ENCODE peak calls at places on chromosomes 2 and 18, in four cellular contexts. One of them, this sample, is unnamed.

GRCh38 chr2:30217644-30218361 is 13.5 kb upstream of the LBH start:
- DNase-seq in H1: no peak
- DNase-seq in GM12878: peak
- DNase-seq in HepG2: no peak
- DNase-seq in this sample: no peak

GRCh38 chr18:56565596-56566355 is 72.6 kb downstream of the TXNL1 start:
- DNase-seq in H1: no peak
- DNase-seq in GM12878: no peak
- DNase-seq in HepG2: peak
- DNase-seq in this sample: no peak

GRCh38 chr2:231877533-231878456 is 48.4 kb downstream of the NPPC start:
- DNase-seq in HepG2: peak
- DNase-seq in GM12878: no peak
- DNase-seq in H1: no peak
- DNase-seq in this sample: no peak

GRCh38 chr18:13520306-13520705 is 206.1 kb downstream of the FAM210A start:
- DNase-seq in H1: no peak
- DNase-seq in GM12878: no peak
- DNase-seq in HepG2: no peak
- DNase-seq in this sample: no peak

GRCh38 chr18:48803518-48803917 is 147.2 kb downstream of the SMAD7 start:
- DNase-seq in H1: no peak
- DNase-seq in GM12878: no peak
- DNase-seq in HepG2: no peak
- DNase-seq in this sample: no peak

GRCh38 chr2:237354930-237355329 is 59.0 kb downstream of the COL6A3 start:
- DNase-seq in HepG2: no peak
- DNase-seq in GM12878: no peak
- DNase-seq in H1: no peak
- DNase-seq in this sample: no peak

GRCh38 chr2:178291703-178292102 is 97.4 kb downstream of the OSBPL6 start:
- DNase-seq in H1: no peak
- DNase-seq in HepG2: no peak
- DNase-seq in GM12878: no peak
- DNase-seq in this sample: no peak

GRCh38 chr18:3594760-3595241 is 144.8 kb downstream of the TGIF1 start:
- DNase-seq in GM12878: no peak
- DNase-seq in H1: no peak
- DNase-seq in HepG2: peak
- DNase-seq in this sample: no peak

GRCh38 chr18:1930291-1931270 is 640.7 kb downstream of the METTL4 start:
- DNase-seq in HepG2: no peak
- DNase-seq in H1: no peak
- DNase-seq in GM12878: no peak
- DNase-seq in this sample: no peak

GRCh38 chr2:68089961-68090360 is 27.2 kb upstream of the C1D start:
- DNase-seq in HepG2: no peak
- DNase-seq in GM12878: no peak
- DNase-seq in H1: no peak
- DNase-seq in this sample: no peak

GRCh38 chr18:46676162-46676830 is 19.3 kb upstream of the LOXHD1 start:
- DNase-seq in H1: peak
- DNase-seq in GM12878: no peak
- DNase-seq in HepG2: no peak
- DNase-seq in this sample: peak

GRCh38 chr18:13136689-13137040 is 81.9 kb upstream of the LDLRAD4 start:
- DNase-seq in H1: no peak
- DNase-seq in HepG2: no peak
- DNase-seq in GM12878: no peak
- DNase-seq in this sample: no peak

GRCh38 chr18:55787674-55788073 is 199.7 kb upstream of the TCF4 start:
- DNase-seq in H1: no peak
- DNase-seq in GM12878: no peak
- DNase-seq in HepG2: no peak
- DNase-seq in this sample: no peak

GRCh38 chr2:119010336-119010735 is 68.3 kb downstream of the MARCO start:
- DNase-seq in HepG2: no peak
- DNase-seq in H1: no peak
- DNase-seq in GM12878: no peak
- DNase-seq in this sample: no peak

GRCh38 chr2:202038471-202039277 is 5.0 kb downstream of the FZD7 start:
- DNase-seq in H1: no peak
- DNase-seq in GM12878: no peak
- DNase-seq in HepG2: no peak
- DNase-seq in this sample: no peak

GRCh38 chr2:68667371-68667770 is 24.0 kb downstream of the PROKR1 start:
- DNase-seq in GM12878: no peak
- DNase-seq in HepG2: no peak
- DNase-seq in H1: no peak
- DNase-seq in this sample: no peak

GRCh38 chr2:170554278-170554955 is 160.7 kb upstream of the SP5 start:
- DNase-seq in GM12878: no peak
- DNase-seq in H1: no peak
- DNase-seq in HepG2: no peak
- DNase-seq in this sample: no peak

GRCh38 chr2:10405441-10405840 is 42.7 kb downstream of the ODC1 start:
- DNase-seq in HepG2: no peak
- DNase-seq in H1: no peak
- DNase-seq in GM12878: no peak
- DNase-seq in this sample: no peak

GRCh38 chr2:160956243-160956802 is 203.9 kb upstream of the TANK start:
- DNase-seq in HepG2: no peak
- DNase-seq in H1: no peak
- DNase-seq in GM12878: no peak
- DNase-seq in this sample: no peak

GRCh38 chr2:154886316-154886715 is 187.8 kb downstream of the KCNJ3 start:
- DNase-seq in GM12878: no peak
- DNase-seq in H1: no peak
- DNase-seq in HepG2: no peak
- DNase-seq in this sample: no peak

GRCh38 chr2:64945973-64946736 is 43.0 kb upstream of the SLC1A4 start:
- DNase-seq in HepG2: no peak
- DNase-seq in GM12878: peak
- DNase-seq in H1: no peak
- DNase-seq in this sample: no peak
- H3K4me3 ChIP-seq in HepG2: no peak
- H3K4me3 ChIP-seq in GM12878: peak
- H3K4me3 ChIP-seq in H1: no peak
- H3K4me3 ChIP-seq in this sample: no peak

DNA sequence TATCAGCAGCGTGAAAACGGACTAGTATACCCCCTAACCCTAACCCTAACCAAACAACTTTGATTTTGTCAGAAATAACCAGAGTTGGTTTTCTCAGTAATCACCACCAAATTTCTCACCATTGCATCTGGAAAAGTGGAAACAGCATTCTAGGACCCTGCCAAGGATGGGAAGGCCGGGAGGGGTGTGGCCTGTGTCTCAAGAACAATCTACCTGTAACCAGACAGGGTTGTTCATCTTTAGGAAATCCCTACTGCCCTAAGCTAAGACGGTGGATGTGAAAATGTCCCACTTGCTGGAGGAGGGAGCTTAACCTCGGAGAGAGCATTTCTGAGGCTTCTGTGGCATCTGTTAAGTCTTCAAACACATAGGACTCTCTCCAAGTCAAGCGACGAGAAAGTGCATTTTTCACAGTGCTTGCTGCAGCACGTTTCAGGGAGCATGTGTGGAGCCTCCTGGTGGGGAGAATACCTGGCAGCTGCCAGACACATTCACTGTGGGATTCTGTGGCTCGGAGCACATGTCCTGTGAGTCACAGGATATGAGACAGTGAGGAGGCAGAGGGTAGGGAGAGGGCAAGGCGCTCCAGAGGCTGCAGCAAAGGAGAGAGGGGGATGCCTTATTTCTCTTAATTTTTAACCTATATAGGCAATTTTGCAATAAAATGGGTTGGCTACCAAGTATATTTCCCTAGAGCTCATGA is 207.5 kb downstream of the SPP2 start:
- DNase-seq in H1: peak
- DNase-seq in GM12878: no peak
- DNase-seq in HepG2: peak
- DNase-seq in this sample: peak
- H3K9ac ChIP-seq in H1: no peak
- H3K9ac ChIP-seq in GM12878: no peak
- H3K9ac ChIP-seq in HepG2: no peak
- H3K9ac ChIP-seq in this sample: no peak

GRCh38 chr18:32380559-32380958 is 90.1 kb downstream of the GAREM1 start:
- DNase-seq in GM12878: no peak
- DNase-seq in H1: no peak
- DNase-seq in HepG2: no peak
- DNase-seq in this sample: no peak
- TF ChIP-seq SUZ12 in GM12878: no peak
- TF ChIP-seq SUZ12 in H1: no peak
- TF ChIP-seq SUZ12 in HepG2: no peak
- TF ChIP-seq SUZ12 in this sample: no peak

GRCh38 chr18:62505669-62506494 is 16.9 kb upstream of the ZCCHC2 start:
- DNase-seq in GM12878: peak
- DNase-seq in HepG2: no peak
- DNase-seq in H1: no peak
- DNase-seq in this sample: no peak
- H3K4me3 ChIP-seq in GM12878: peak
- H3K4me3 ChIP-seq in HepG2: peak
- H3K4me3 ChIP-seq in H1: no peak
- H3K4me3 ChIP-seq in this sample: no peak

DNA sequence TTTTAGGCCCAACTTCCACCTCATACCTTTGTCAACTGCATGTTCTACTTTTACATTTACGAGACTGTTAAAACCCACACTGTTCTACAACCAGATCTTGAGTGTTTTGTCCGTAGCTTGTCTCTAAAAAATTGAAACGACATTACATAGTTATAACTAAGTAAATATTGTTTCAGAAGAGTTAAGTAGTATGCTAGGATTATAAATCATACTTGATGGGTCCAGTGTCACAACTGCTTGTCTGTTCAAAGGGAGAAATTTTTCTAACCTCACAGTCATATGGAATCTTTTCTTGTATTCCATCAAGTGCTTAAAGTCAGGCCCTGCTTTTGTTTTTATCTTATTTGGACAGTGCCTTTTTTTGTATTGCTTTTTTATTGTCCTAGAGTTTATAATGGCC is 4.3 kb downstream of the GMCL1 start:
- DNase-seq in HepG2: no peak
- DNase-seq in H1: no peak
- DNase-seq in GM12878: no peak
- DNase-seq in this sample: no peak
- H3K9ac ChIP-seq in HepG2: no peak
- H3K9ac ChIP-seq in H1: no peak
- H3K9ac ChIP-seq in GM12878: no peak
- H3K9ac ChIP-seq in this sample: no peak

DNA sequence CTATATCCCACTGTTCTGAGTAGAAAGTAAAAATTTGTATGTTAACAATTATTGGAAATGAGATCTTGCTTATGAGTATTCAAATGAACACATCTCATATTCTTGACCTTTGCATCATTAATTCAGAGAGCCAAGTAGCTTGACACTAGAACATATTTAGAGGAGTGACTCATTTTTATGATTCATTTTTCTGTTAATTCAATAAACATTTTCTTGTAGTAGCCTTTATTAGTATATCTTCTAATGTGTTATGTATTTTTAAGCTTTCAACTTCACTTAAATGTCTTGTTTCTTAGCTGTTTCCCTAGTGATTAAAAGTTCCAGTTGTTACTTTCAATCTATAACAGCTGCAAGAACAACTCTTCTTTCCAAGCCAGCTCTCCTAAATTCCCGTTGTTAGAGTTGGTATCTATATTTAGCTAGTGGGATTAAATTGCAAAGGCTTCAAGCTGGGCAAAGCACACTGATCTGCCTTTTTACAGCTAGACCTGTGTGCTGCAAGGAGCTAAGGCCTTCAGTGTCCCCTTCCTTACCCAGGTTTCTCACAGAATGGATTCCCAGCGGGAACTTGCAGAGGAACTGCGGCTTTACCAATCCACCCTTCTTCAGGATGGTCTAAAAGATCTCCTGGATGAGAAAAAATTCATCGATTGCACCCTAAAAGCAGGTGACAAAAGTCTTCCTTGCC is at the start of gene KLHL41:
- DNase-seq in H1: no peak
- DNase-seq in GM12878: no peak
- DNase-seq in HepG2: no peak
- DNase-seq in this sample: no peak
- TF ChIP-seq SUZ12 in H1: no peak
- TF ChIP-seq SUZ12 in GM12878: no peak
- TF ChIP-seq SUZ12 in HepG2: no peak
- TF ChIP-seq SUZ12 in this sample: no peak

DNA sequence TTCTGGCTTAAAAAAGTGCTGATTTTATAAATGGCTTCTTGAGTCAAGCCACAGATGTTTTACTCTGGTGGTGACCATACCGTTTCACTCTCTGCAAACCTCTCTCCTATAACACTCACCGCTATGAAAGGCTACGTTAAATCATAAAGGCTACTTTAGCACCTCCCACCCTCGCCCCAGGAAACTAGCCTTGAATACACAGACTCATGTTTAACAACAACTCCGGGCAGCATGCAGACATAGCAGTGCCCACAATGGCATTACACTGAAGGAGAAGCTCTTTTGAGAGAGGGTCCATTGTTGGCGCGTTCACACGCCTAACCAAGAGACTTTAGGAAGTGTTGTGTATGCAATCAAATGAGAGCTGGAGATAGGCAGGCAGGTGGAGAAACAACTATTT is 5.5 kb downstream of the MYT1L start:
- DNase-seq in GM12878: no peak
- DNase-seq in HepG2: no peak
- DNase-seq in H1: no peak
- DNase-seq in this sample: no peak
- H3K4me3 ChIP-seq in GM12878: no peak
- H3K4me3 ChIP-seq in HepG2: no peak
- H3K4me3 ChIP-seq in H1: no peak
- H3K4me3 ChIP-seq in this sample: no peak

DNA sequence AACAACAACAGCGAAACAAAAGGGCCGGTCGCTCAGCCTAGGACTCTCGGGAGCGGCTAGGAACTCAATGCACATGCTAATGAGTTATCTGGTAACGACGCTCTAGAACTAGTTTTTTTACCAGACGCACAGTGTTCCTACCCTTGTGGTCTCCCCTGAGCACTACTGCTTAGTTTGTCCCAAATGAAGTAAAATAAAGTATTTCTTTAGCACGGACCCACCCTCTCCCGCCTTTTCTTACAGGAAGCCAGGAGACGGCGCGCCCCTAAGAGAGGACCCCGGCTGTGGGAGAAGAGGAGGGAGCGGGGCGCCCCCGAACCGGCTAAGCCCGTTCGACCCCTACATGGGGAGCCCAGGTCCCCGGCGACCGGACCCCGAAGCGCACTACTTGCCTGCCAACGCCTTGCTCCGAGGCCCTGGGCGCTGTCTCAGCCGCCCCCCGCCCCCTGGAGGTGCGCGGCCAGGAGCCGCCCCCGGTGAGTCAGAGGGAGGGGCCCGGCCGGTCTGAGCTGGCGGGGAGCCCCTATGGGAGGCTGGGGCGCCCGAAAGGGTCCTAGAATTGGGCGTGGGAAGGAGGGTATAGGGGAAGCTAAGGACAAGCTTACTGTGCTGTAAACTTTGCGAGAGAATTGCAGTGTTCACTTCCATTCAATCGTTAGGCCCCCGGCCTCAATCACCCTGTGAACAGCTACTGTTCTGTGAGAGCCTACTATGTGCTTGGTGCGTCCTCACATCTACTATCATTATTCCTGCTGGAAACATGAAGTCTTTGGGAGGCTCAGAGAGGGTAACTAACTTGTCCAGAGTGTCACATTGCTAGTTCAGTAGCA is 3.6 kb upstream of the CAPG start:
- DNase-seq in H1: no peak
- DNase-seq in HepG2: no peak
- DNase-seq in GM12878: no peak
- DNase-seq in this sample: no peak
- H3K9ac ChIP-seq in H1: peak
- H3K9ac ChIP-seq in HepG2: no peak
- H3K9ac ChIP-seq in GM12878: no peak
- H3K9ac ChIP-seq in this sample: peak

This sample was measured in NT2/D1.